ENCODE peak calls at places on chromosomes 3 and 15, in six cellular contexts. D is cardiac fibroblast, P is lower lobe of right lung, Z is A549, G is A673, I is stomach. B is an unnamed sample.

GRCh38 chr3:181292984-181293383 is 303.4 kb upstream of the DNAJC19 start:
- DNase-seq in D (peak; percentile 24), P (no peak), Z (no peak), G (peak; percentile 75), I (no peak), B (peak; percentile 71)

GRCh38 chr3:184745526-184745925 is 33.7 kb upstream of the MAGEF1 start:
- DNase-seq in D (no peak), P (no peak), Z (no peak), G (no peak), I (peak; percentile 81), B (no peak)

GRCh38 chr3:8152826-8153418 is 348.7 kb upstream of the LMCD1 start:
- DNase-seq in D (no peak), P (no peak), Z (no peak), G (peak; percentile 96), I (no peak), B (no peak)

GRCh38 chr15:84921121-84921520 is 36.7 kb downstream of the SLC28A1 start:
- DNase-seq in D (no peak), P (no peak), Z (no peak), G (no peak), I (no peak), B (peak; percentile 29)

GRCh38 chr3:119604878-119605277 is 7.2 kb downstream of the PLA1A start:
- DNase-seq in D (peak; percentile 68), P (no peak), Z (no peak), G (no peak), I (no peak), B (peak; percentile 63)

GRCh38 chr15:49621327-49622210 is 721 bp downstream of the DTWD1 start:
- DNase-seq in D (peak; percentile 39), P (no peak), Z (peak; percentile 0), G (peak; percentile 1), I (no peak), B (peak; percentile 35)

GRCh38 chr3:85360742-85361387 is 402.1 kb downstream of the CADM2 start:
- DNase-seq in D (peak; percentile 16), P (no peak), Z (peak; percentile 73), G (peak; percentile 70), I (peak; percentile 37), B (peak; percentile 1)

GRCh38 chr3:193129607-193130006 is 111.4 kb upstream of the PLAAT1 start:
- DNase-seq in D (no peak), P (no peak), Z (peak; percentile 7), G (no peak), I (no peak), B (no peak)

GRCh38 chr3:170356596-170357175 is 829 bp upstream of the SKIL start:
- DNase-seq in D (peak; percentile 83), P (peak; percentile 89), Z (peak; percentile 84), G (peak; percentile 65), I (peak; percentile 87), B (peak; percentile 71)

GRCh38 chr15:96053039-96054021 is 277.2 kb upstream of the NR2F2 start:
- DNase-seq in D (peak; percentile 28), P (peak; percentile 70), Z (peak; percentile 19), G (peak; percentile 53), I (peak; percentile 75), B (no peak)

GRCh38 chr3:41508063-41508696 is 308.9 kb downstream of the CTNNB1 start:
- DNase-seq in D (peak; percentile 68), P (no peak), Z (peak; percentile 38), G (no peak), I (no peak), B (peak; percentile 19)

GRCh38 chr15:39599871-39600270 is 19.0 kb downstream of the THBS1 start:
- DNase-seq in D (peak; percentile 53), P (no peak), Z (no peak), G (no peak), I (no peak), B (peak; percentile 32)

GRCh38 chr3:139134678-139135372 is 90.1 kb upstream of the PRR23C start:
- DNase-seq in D (no peak), P (no peak), Z (no peak), G (no peak), I (no peak), B (no peak)

GRCh38 chr3:12194209-12194608 is 35.5 kb upstream of the TIMP4 start:
- DNase-seq in D (peak; percentile 96), P (no peak), Z (peak; percentile 75), G (peak; percentile 55), I (no peak), B (peak; percentile 99)

GRCh38 chr15:64979252-64979710 is 10.4 kb downstream of the SPG21 start:
- DNase-seq in D (no peak), P (no peak), Z (no peak), G (no peak), I (no peak), B (no peak)

GRCh38 chr15:74290645-74291044 is 54.5 kb downstream of the CCDC33 start:
- DNase-seq in D (no peak), P (no peak), Z (no peak), G (no peak), I (no peak), B (no peak)

GRCh38 chr15:90553248-90553745 is 23.6 kb downstream of the CRTC3 start:
- DNase-seq in D (peak; percentile 93), P (no peak), Z (no peak), G (peak; percentile 91), I (no peak), B (peak; percentile 97)

GRCh38 chr15:81516461-81516860 is 142.4 kb upstream of the TMC3 start:
- DNase-seq in D (peak; percentile 51), P (no peak), Z (no peak), G (no peak), I (no peak), B (peak; percentile 69)

GRCh38 chr15:45137703-45138102 is 7.9 kb downstream of the DUOX1 start:
- DNase-seq in D (no peak), P (no peak), Z (no peak), G (no peak), I (no peak), B (no peak)

DNA sequence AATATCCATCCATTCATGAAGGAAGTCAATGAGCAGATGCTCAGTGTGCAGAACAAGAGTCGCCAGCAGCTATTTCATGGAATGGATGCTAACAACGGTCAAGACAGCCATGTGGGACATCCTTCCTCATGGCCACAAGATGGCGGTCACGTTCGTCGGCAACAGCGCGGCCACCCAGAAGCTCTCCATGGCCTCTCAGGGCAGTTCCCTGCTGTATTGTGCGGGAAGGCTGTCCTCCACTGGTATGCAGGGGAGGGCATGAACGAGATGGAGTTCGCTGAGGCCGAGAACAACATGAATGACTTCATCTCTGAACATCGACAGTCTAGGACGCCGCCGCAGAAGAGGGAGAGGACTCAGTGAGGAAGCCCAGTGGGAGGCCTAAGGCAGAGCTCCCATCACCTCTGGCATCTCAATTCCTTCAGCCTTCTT is 208.3 kb downstream of the TJP1 start:
- DNase-seq in D (peak; percentile 18), P (no peak), Z (peak; percentile 87), G (peak; percentile 56), I (no peak), B (no peak)
- H3K4me3 ChIP-seq in D (no peak overlapping the region), P (no peak overlapping the region), Z (no peak overlapping the region), G (no peak overlapping the region), I (no peak overlapping the region), B (no peak overlapping the region)

GRCh38 chr3:197465197-197465995 is 90.4 kb downstream of the BDH1 start:
- DNase-seq in D (no peak), P (no peak), Z (no peak), G (no peak), I (no peak), B (no peak)

GRCh38 chr3:197465996-197466549 is 89.7 kb downstream of the BDH1 start:
- DNase-seq in D (peak; percentile 91), P (no peak), Z (peak; percentile 36), G (no peak), I (peak; percentile 52), B (peak; percentile 84)

GRCh38 chr3:197468167-197468566 is 87.6 kb downstream of the BDH1 start:
- DNase-seq in D (no peak), P (no peak), Z (no peak), G (no peak), I (no peak), B (peak; percentile 11)

GRCh38 chr3:197464794-197465193 is 91.0 kb downstream of the BDH1 start:
- DNase-seq in D (no peak), P (no peak), Z (no peak), G (no peak), I (no peak), B (no peak)

GRCh38 chr3:197466586-197467399 is 89.0 kb downstream of the BDH1 start:
- DNase-seq in D (peak; percentile 74), P (no peak), Z (peak; percentile 44), G (peak; percentile 76), I (no peak), B (peak; percentile 77)
- H3K4me3 ChIP-seq in D (no peak overlapping the region), P (no peak overlapping the region), Z (no peak overlapping the region), G (peak overlapping the region; percentile 6), I (no peak overlapping the region), B (peak overlapping the region; percentile 11)

GRCh38 chr3:72295974-72296450 is 511.1 kb upstream of the PROK2 start:
- DNase-seq in D (no peak), P (no peak), Z (no peak), G (no peak), I (no peak), B (no peak)

GRCh38 chr3:72295276-72295973 is 510.5 kb upstream of the PROK2 start:
- DNase-seq in D (no peak), P (no peak), Z (no peak), G (no peak), I (no peak), B (no peak)

GRCh38 chr3:72297481-72297880 is 512.5 kb upstream of the PROK2 start:
- DNase-seq in D (no peak), P (no peak), Z (no peak), G (no peak), I (no peak), B (no peak)

GRCh38 chr3:72298201-72299155 is 513.5 kb upstream of the PROK2 start:
- DNase-seq in D (no peak), P (no peak), Z (no peak), G (no peak), I (no peak), B (no peak)

GRCh38 chr3:72296477-72297111 is 511.6 kb upstream of the PROK2 start:
- DNase-seq in D (no peak), P (no peak), Z (no peak), G (no peak), I (no peak), B (no peak)
- H3K4me3 ChIP-seq in D (no peak overlapping the region), P (no peak overlapping the region), Z (no peak overlapping the region), G (no peak overlapping the region), I (no peak overlapping the region), B (no peak overlapping the region)

GRCh38 chr3:33426068-33426467 is 14.1 kb downstream of the UBP1 start:
- DNase-seq in D (no peak), P (no peak), Z (no peak), G (peak; percentile 75), I (no peak), B (no peak)
- H3K4me3 ChIP-seq in D (no peak overlapping the region), P (no peak overlapping the region), Z (no peak overlapping the region), G (no peak overlapping the region), I (no peak overlapping the region), B (no peak overlapping the region)

DNA sequence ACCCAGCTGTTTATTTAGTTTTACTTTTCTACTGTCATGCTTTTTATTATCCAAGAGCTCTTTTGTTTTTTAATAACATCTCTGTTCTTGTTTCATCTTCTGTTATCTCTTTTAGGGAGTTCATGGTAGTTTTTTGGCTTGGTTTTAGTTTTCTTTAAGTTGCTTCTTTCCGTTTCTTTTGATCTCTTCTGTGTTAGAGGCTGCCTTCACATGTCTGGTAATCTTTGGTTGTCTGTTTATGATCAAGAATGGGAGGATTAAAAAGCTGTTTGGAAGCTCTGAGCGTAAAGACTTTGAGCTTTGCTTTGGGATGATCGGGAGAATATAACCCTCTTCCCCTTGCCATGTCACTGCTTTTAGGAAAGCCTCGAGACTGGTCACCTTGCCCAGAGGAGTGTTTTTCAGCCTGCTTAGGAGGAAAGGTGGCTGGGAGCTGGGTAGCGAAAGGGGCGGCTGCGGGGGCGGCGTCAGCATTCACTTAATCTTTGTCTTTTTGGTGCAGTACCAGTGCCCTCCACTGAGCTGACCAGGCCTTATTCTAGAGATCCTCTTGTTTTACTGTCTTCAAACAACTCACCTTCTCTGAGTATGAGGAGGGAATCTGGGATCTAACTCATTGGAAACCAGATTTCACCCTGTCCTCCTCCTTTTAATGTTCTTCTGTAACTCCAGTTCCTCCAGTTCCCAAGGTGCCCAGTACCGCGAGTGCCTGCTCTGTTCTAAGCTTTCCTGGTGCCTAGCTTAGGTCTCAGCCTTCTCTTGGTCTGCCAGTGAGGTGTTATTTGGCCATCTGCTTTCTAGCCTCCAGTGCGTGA is 15.5 kb downstream of the TATDN2 start:
- DNase-seq in D (peak; percentile 57), P (no peak), Z (peak; percentile 58), G (peak; percentile 37), I (no peak), B (peak; percentile 55)
- H3K4me3 ChIP-seq in D (no peak overlapping the region), P (no peak overlapping the region), Z (no peak overlapping the region), G (no peak overlapping the region), I (no peak overlapping the region), B (no peak overlapping the region)